ENCODE peak calls at places on chromosomes 2 and 18, in ten cellular contexts. V is activated CD8-positive, alpha-beta memory T cell treated with anti-CD3 and anti-CD28 coated beads, Interleukin-2, amount 50 U/mL, for 48 hours; D is SK-N-SH; S is neural crest cell; Y is neuronal stem cell; H is NCI-H82; O is fibroblast of the conjunctiva; M is NCI-H748 treated with DMSO at 0.1 percent for 48 hours; B is fibroblast of pulmonary artery; J is coronary artery. P is an unnamed sample.

GRCh38 chr2:43279317-43279840 is 53.0 kb upstream of the ZFP36L2 start:
- DNase-seq in V (no peak), D (no peak), S (no peak), Y (no peak), H (no peak), O (no peak), M (no peak), B (no peak), J (no peak), P (no peak)

GRCh38 chr2:20664431-20665260 is 2.3 kb upstream of the GDF7 start:
- DNase-seq in V (no peak), D (peak), S (no peak), Y (no peak), H (no peak), O (no peak), M (no peak), B (no peak), J (peak), P (no peak)

GRCh38 chr2:205284323-205284722 is 398.0 kb upstream of the NRP2 start:
- DNase-seq in V (no peak), D (no peak), S (no peak), Y (no peak), H (no peak), O (no peak), M (no peak), B (no peak), J (no peak), P (no peak)

GRCh38 chr2:2704380-2705093 is 373.5 kb upstream of the MYT1L start:
- DNase-seq in V (no peak), D (no peak), S (no peak), Y (no peak), H (no peak), O (no peak), M (no peak), B (no peak), J (no peak), P (no peak)

GRCh38 chr2:109435866-109436634 is 177.7 kb downstream of the SEPTIN10 start:
- DNase-seq in V (no peak), D (no peak), S (no peak), Y (no peak), H (no peak), O (no peak), M (no peak), B (peak), J (peak), P (no peak)

GRCh38 chr2:207625014-207625755 is at the start of gene METTL21A:
- DNase-seq in V (peak), D (peak), S (peak), Y (peak), H (peak), O (peak), M (peak), B (peak), J (peak), P (peak)

GRCh38 chr18:79942211-79942610 is 9.2 kb downstream of the SLC66A2 start:
- DNase-seq in V (peak), D (no peak), S (no peak), Y (no peak), H (no peak), O (no peak), M (no peak), B (no peak), J (peak), P (no peak)

GRCh38 chr18:26307161-26307773 is 81.0 kb downstream of the TAF4B start:
- DNase-seq in V (no peak), D (peak), S (peak), Y (peak), H (peak), O (peak), M (peak), B (peak), J (no peak), P (peak)

GRCh38 chr2:188511346-188511745 is 219.7 kb downstream of the GULP1 start:
- DNase-seq in V (no peak), D (no peak), S (no peak), Y (no peak), H (no peak), O (no peak), M (no peak), B (no peak), J (no peak), P (peak)

GRCh38 chr2:160419776-160420521 is 73.7 kb downstream of the RBMS1 start:
- DNase-seq in V (no peak), D (no peak), S (no peak), Y (no peak), H (no peak), O (no peak), M (no peak), B (peak), J (no peak), P (no peak)

GRCh38 chr18:56021136-56021813 is 433.3 kb upstream of the TCF4 start:
- DNase-seq in V (no peak), D (no peak), S (no peak), Y (no peak), H (no peak), O (no peak), M (no peak), B (no peak), J (no peak), P (no peak)

GRCh38 chr18:28786941-28787340 is 610.0 kb upstream of the CDH2 start:
- DNase-seq in V (no peak), D (no peak), S (no peak), Y (no peak), H (no peak), O (no peak), M (no peak), B (no peak), J (no peak), P (no peak)

GRCh38 chr18:48077291-48077690 is 146.8 kb upstream of the SMAD2 start:
- DNase-seq in V (no peak), D (no peak), S (no peak), Y (no peak), H (no peak), O (no peak), M (no peak), B (no peak), J (no peak), P (no peak)

GRCh38 chr2:112204411-112204810 is 50.4 kb downstream of the ZC3H8 start:
- DNase-seq in V (no peak), D (no peak), S (no peak), Y (no peak), H (no peak), O (no peak), M (no peak), B (peak), J (no peak), P (peak)

P was measured in NCI-H345.